ENCODE peak calls at places on chromosomes 7 and 10, in seven cellular contexts. B is suprapubic skin; H is body of pancreas; C is fibroblast of lung; X is naive thymus-derived CD4-positive, alpha-beta T cell; A is bronchial epithelial cell; Y is astrocyte. U is an unnamed sample.

GRCh38 chr7:80482938-80483337 is 28.9 kb downstream of the GNAT3 start:
- DNase-seq in Y (peak; percentile 7), C (peak; percentile 13), B (no peak), A (peak; percentile 91), H (no peak), X (no peak), U (no peak)

GRCh38 chr10:133528845-133529575 is 1.8 kb downstream of the CYP2E1 start:
- DNase-seq in Y (peak; percentile 7), H (peak; percentile 35), A (no peak), X (no peak), C (peak; percentile 28), B (no peak), U (no peak)

GRCh38 chr7:87328281-87328680 is 17.2 kb upstream of the CROT start:
- DNase-seq in A (no peak), C (peak; percentile 50), X (no peak), Y (peak; percentile 47), B (no peak), H (no peak), U (no peak)

GRCh38 chr7:34155225-34155908 is 250.0 kb downstream of the BMPER start:
- DNase-seq in A (peak; percentile 96), H (no peak), B (no peak), X (no peak), Y (peak; percentile 94), C (peak; percentile 95), U (peak; percentile 63)

GRCh38 chr7:16318989-16319915 is 102.1 kb downstream of the CRPPA start:
- DNase-seq in C (peak; percentile 73), H (no peak), B (no peak), Y (peak; percentile 66), A (peak; percentile 93), X (no peak), U (peak; percentile 20)

GRCh38 chr7:151565541-151565940 is 45.8 kb upstream of the RHEB start:
- DNase-seq in B (no peak), Y (peak; percentile 63), H (no peak), A (no peak), X (no peak), C (peak; percentile 70), U (peak; percentile 51)

GRCh38 chr7:25495342-25495855 is 267.1 kb upstream of the NPVF start:
- DNase-seq in Y (no peak), H (no peak), C (no peak), X (no peak), B (no peak), A (no peak), U (no peak)

GRCh38 chr10:96257944-96258343 is 13.4 kb downstream of the BLNK start:
- DNase-seq in H (peak; percentile 61), X (no peak), B (no peak), C (no peak), A (no peak), Y (no peak), U (peak; percentile 19)

GRCh38 chr7:101554584-101555268 is 74.4 kb downstream of the MYL10 start:
- DNase-seq in H (no peak), C (no peak), A (no peak), Y (no peak), X (no peak), B (peak; percentile 60), U (no peak)

GRCh38 chr7:144477348-144477747 is 73.9 kb upstream of the NOBOX start:
- DNase-seq in X (no peak), Y (no peak), H (no peak), B (no peak), A (no peak), C (no peak), U (no peak)

GRCh38 chr7:82605247-82605864 is 161.8 kb upstream of the CACNA2D1 start:
- DNase-seq in A (peak; percentile 33), H (no peak), C (peak; percentile 20), X (no peak), Y (no peak), B (no peak), U (no peak)

GRCh38 chr7:25009271-25009670 is 29.3 kb upstream of the OSBPL3 start:
- DNase-seq in X (no peak), Y (peak; percentile 98), A (peak; percentile 88), H (no peak), B (no peak), C (peak; percentile 97), U (peak; percentile 81)

GRCh38 chr7:139068543-139069399 is 32.9 kb upstream of the ZC3HAV1L start:
- DNase-seq in Y (no peak), A (no peak), X (no peak), B (no peak), C (no peak), H (no peak), U (no peak)

GRCh38 chr10:13100349-13101294 is 659 bp downstream of the OPTN start:
- DNase-seq in H (peak; percentile 53), Y (peak; percentile 26), X (peak; percentile 43), A (peak; percentile 37), C (peak; percentile 42), B (no peak), U (peak; percentile 43)

GRCh38 chr10:127943336-127943910 is 36.5 kb downstream of the PTPRE start:
- DNase-seq in B (no peak), C (no peak), X (no peak), H (no peak), Y (no peak), A (no peak), U (no peak)

GRCh38 chr7:130273863-130274262 is 7.2 kb downstream of the CPA2 start:
- DNase-seq in X (no peak), A (no peak), H (no peak), C (peak; percentile 68), B (no peak), Y (peak; percentile 63), U (no peak)

GRCh38 chr7:44959433-44959951 is 19.3 kb downstream of the MYO1G start:
- DNase-seq in A (peak; percentile 83), H (no peak), C (peak; percentile 4), Y (no peak), B (no peak), X (no peak), U (no peak)

GRCh38 chr7:142712617-142712957 is 36.7 kb upstream of the PRSS1 start:
- DNase-seq in A (no peak), X (no peak), Y (no peak), H (no peak), B (no peak), C (no peak), U (no peak)

GRCh38 chr7:105932835-105933477 is 30.1 kb upstream of the CDHR3 start:
- DNase-seq in B (no peak), A (peak; percentile 10), Y (peak; percentile 72), C (peak; percentile 80), X (no peak), H (no peak), U (peak; percentile 71)

GRCh38 chr7:133364959-133365680 is 112.2 kb downstream of the EXOC4 start:
- DNase-seq in H (no peak), Y (peak; percentile 72), B (no peak), X (no peak), C (peak; percentile 77), A (peak; percentile 23), U (no peak)

GRCh38 chr7:26620352-26620751 is 244.0 kb downstream of the SKAP2 start:
- DNase-seq in A (no peak), C (no peak), X (no peak), B (no peak), H (no peak), Y (no peak), U (peak; percentile 44)

GRCh38 chr10:71564221-71564820 is 155.3 kb downstream of the C10orf105 start:
- DNase-seq in C (no peak), H (no peak), A (no peak), B (no peak), Y (no peak), X (no peak), U (no peak)

GRCh38 chr10:90858489-90858968 is 690 bp upstream of the HTR7 start:
- DNase-seq in C (no peak), A (no peak), X (no peak), B (no peak), Y (no peak), H (no peak), U (no peak)

GRCh38 chr10:78543749-78544446 is 510.2 kb downstream of the RPS24 start:
- DNase-seq in Y (peak; percentile 96), B (peak; percentile 84), C (peak; percentile 97), X (no peak), H (peak; percentile 37), A (no peak), U (peak; percentile 91)

GRCh38 chr7:134585897-134586296 is 37.0 kb downstream of the AKR1B15 start:
- DNase-seq in A (no peak), Y (no peak), B (no peak), X (no peak), H (no peak), C (no peak), U (no peak)

GRCh38 chr7:28560771-28561170 is 148.5 kb downstream of the CREB5 start:
- DNase-seq in A (no peak), C (no peak), B (no peak), Y (no peak), X (no peak), H (no peak), U (no peak)
- H3K36me3 ChIP-seq in A (no peaks in the 10 kb centered on the region), C (no peaks in the 10 kb centered on the region), B (no peaks in the 10 kb centered on the region), Y (no peaks in the 10 kb centered on the region), X (no peaks in the 10 kb centered on the region), H (no peaks in the 10 kb centered on the region), U (no peaks in the 10 kb centered on the region)

GRCh38 chr7:51346136-51346535 is 29.5 kb upstream of the COBL start:
- DNase-seq in Y (no peak), A (no peak), B (no peak), X (no peak), H (no peak), C (no peak), U (no peak)
- H3K4me3 ChIP-seq in Y (no peak overlapping the region), A (no peak overlapping the region), B (no peak overlapping the region), X (no peak overlapping the region), H (no peak overlapping the region), C (no peak overlapping the region), U (no peak overlapping the region)

DNA sequence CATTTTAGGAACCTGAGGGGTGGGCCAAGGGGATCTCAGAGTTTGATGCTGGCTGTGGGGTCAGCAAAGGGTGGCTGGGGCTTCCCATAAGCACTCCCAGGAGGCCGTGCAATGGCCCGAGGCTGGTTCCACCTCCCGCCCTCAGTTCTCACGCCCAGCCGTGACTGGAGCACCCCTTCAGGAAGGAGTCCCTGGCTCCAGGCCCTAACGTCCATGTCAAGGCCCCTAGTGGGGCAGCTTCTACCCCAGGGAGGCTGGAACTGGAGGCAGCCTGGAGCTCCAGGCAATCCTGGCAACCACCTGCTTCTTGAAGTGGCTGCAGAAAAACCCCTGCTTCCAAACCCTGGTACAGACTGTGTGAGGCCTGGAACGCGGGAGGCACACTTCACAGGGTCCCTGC is 165.5 kb downstream of the DIP2C start:
- DNase-seq in X (no peak), A (no peak), B (no peak), C (no peak), H (no peak), Y (no peak), U (no peak)
- H3K27me3 ChIP-seq in X (no peaks in the 10 kb centered on the region), A (no peaks in the 10 kb centered on the region), B (no peaks in the 10 kb centered on the region), C (no peaks in the 10 kb centered on the region), H (no peaks in the 10 kb centered on the region), Y (no peaks in the 10 kb centered on the region), U (no peaks in the 10 kb centered on the region)

DNA sequence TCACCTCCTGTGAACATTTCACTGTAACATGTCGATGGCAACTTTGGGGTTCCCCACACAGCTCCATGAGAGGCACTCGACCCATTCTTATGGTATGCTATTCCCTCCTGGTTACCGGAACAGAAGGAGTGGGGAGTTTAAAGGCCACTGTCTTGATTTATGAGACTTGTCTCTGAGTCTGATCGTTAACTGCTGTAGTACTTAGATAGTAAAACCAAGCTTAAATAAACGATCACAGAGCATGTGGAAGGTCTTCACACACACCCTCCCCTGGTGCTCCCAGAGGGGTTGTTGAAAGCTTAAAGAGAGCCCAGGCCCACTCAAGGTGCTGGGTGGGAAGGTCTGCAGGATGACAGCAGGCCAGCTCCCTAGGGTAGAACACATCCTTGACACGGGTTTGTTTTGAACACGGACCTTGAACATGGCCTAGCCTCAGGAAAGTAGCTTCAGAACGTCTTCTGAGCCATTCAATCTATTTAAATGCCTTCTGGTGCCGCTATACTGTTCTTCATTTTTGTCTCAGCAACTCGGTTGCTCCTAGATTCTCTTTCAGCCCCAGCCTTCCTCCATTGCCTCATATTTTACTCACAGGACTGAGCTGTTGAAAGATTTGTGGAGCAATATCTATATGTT is 335.4 kb downstream of the FGFR2 start:
- DNase-seq in H (no peak), Y (no peak), C (no peak), X (no peak), B (no peak), A (peak; percentile 36), U (no peak)
- H3K36me3 ChIP-seq in H (no peaks in the 10 kb centered on the region), Y (no peaks in the 10 kb centered on the region), C (no peaks in the 10 kb centered on the region), X (no peaks in the 10 kb centered on the region), B (no peaks in the 10 kb centered on the region), A (no peaks in the 10 kb centered on the region), U (no peaks in the 10 kb centered on the region)

U was measured in MG63.